ENCODE peak calls at places on chromosomes 2 and 18, in six cellular contexts. T, C, O, X, V and P are unnamed samples.

GRCh38 chr2:24822049-24822706 is 29.0 kb downstream of the CENPO start:
- DNase-seq in O (no peak), V (peak), C (no peak), X (no peak), T (no peak), P (peak)

GRCh38 chr2:119730598-119731278 is 29.0 kb upstream of the PTPN4 start:
- DNase-seq in V (no peak), X (no peak), T (no peak), C (no peak), O (no peak), P (peak)

GRCh38 chr2:10914272-10914693 is 2.5 kb downstream of the KCNF1 start:
- DNase-seq in V (no peak), C (no peak), O (peak), T (no peak), X (no peak), P (peak)

GRCh38 chr18:60649816-60650215 is 277.2 kb upstream of the MC4R start:
- DNase-seq in T (no peak), V (no peak), X (no peak), C (no peak), O (no peak), P (no peak)

GRCh38 chr2:79630060-79630459 is 117.2 kb downstream of the CTNNA2 start:
- DNase-seq in X (no peak), C (no peak), V (no peak), T (no peak), O (no peak), P (peak)

GRCh38 chr2:16154501-16155280 is 214.3 kb downstream of the MYCN start:
- DNase-seq in X (no peak), C (no peak), O (no peak), T (no peak), V (no peak), P (no peak)

GRCh38 chr2:70894765-70895164 is 40.9 kb upstream of the ATP6V1B1 start:
- DNase-seq in X (no peak), C (no peak), O (no peak), T (no peak), V (no peak), P (no peak)

GRCh38 chr18:24138884-24139616 is at the start of gene CABYR:
- DNase-seq in C (peak), V (peak), T (peak), O (peak), X (peak), P (peak)

GRCh38 chr2:197239434-197239833 is 71.1 kb downstream of the ANKRD44 start:
- DNase-seq in C (no peak), T (no peak), O (peak), X (no peak), V (no peak), P (no peak)

GRCh38 chr2:66890286-66890812 is 455.4 kb downstream of the MEIS1 start:
- DNase-seq in X (no peak), T (no peak), C (peak), V (no peak), O (no peak), P (no peak)

GRCh38 chr18:10122116-10122515 is 208.3 kb downstream of the VAPA start:
- DNase-seq in V (no peak), O (peak), X (no peak), T (no peak), C (peak), P (no peak)

GRCh38 chr18:49878996-49879585 is 65.8 kb upstream of the ACAA2 start:
- DNase-seq in T (no peak), O (no peak), C (no peak), X (no peak), V (no peak), P (no peak)

GRCh38 chr2:144430722-144431163 is 89.2 kb downstream of the ZEB2 start:
- DNase-seq in C (peak), T (no peak), V (no peak), X (no peak), O (peak), P (no peak)

GRCh38 chr2:235381261-235381912 is 112.5 kb upstream of the AGAP1 start:
- DNase-seq in X (no peak), T (no peak), C (peak), O (no peak), V (no peak), P (no peak)

GRCh38 chr2:102509749-102510148 is 36.7 kb downstream of the SLC9A4 start:
- DNase-seq in V (no peak), T (no peak), O (no peak), C (peak), X (no peak), P (no peak)

GRCh38 chr2:43358688-43359201 is 132.3 kb upstream of the ZFP36L2 start:
- DNase-seq in V (no peak), C (peak), X (no peak), O (no peak), T (no peak), P (no peak)

DNA sequence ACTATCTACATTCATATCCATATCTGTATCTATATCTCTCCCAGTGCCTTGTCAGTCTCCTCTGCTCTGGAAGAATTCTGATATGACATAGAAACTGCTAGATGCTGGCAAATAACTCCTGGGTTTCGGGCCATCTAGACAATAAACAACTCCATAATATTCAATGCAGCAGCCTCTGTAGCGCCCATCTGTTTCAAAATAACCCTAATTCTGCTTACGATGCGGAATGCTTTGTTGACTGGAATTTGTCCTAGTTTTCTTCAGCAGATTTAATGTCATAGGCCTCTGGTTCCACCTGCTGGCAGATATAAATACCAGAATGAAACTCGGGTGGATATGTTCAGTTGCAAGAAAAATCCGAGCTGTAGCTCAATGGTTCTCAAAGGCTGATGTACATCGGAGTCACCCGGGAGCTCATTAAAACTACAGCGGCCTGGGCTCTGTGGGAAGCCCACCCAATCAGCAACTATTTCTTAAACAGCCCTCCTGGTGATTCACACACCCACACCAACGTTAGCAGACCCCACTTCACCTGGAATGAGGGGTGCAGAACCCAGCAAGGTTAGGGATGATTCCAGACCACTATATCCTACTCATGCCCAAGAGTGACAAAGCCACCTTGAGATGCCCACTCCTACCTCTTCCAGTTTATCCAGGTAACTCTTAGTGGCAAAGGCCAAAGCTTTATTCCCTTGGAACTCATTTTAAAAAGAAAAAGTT is 149.5 kb downstream of the RHBDD1 start:
- DNase-seq in C (peak), O (peak), V (no peak), T (peak), X (peak), P (no peak)
- H4K91ac ChIP-seq in C (no peak), O (no peak), V (no peak), T (no peak), X (no peak), P (no peak)

DNA sequence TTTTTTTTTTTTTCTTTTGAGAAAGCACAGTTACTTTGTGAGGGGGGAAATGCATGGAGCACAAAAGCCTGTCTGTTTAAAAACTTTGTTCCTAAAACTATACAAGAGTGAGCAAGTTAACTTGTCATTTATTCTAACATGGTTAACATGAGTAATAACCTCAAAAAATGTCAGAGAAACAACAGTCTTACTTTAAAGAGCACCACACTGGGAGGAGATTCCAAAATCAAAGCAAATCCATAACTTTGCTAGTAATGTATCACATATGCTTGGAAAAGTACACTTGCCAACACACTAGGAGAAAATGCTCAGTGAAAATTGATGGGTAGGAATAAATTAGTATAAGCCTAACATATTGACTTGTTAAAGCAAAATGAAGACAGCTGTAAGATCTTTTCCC is 157.1 kb downstream of the PRPF40A start:
- DNase-seq in T (no peak), V (no peak), X (no peak), O (no peak), C (peak), P (no peak)
- H4K91ac ChIP-seq in T (no peak), V (no peak), X (no peak), O (no peak), C (no peak), P (no peak)

DNA sequence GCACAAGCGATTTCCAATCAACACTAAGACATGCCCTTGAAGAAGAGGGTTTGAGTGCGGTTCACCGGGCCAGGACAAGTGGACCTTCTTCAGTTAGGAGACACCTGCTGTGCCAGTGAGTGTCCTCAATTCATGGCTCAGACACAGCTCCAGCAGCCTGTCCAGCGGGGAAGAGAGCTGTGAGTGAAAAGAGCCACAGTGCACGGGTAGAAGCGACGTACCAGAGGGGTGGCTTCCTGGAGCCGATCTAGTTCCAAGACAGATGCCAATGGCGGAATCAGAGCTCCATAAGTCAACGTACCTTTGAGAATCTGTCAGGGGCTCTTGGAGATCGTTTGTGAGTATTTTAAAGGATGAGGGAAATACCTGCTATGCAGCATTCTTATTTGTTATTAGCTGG is 119.9 kb upstream of the SALL3 start:
- DNase-seq in X (no peak), O (no peak), C (no peak), T (no peak), V (no peak), P (no peak)
- H4K91ac ChIP-seq in X (no peak), O (no peak), C (no peak), T (no peak), V (no peak), P (no peak)

GRCh38 chr2:74462786-74463105 is 2.4 kb downstream of the MOGS start:
- DNase-seq in T (no peak), V (no peak), C (no peak), X (no peak), O (no peak), P (no peak)

GRCh38 chr2:74459377-74460118 is 1.3 kb downstream of the WBP1 start:
- DNase-seq in V (no peak), C (no peak), X (no peak), O (no peak), T (no peak), P (no peak)

GRCh38 chr2:74464406-74464805 is 776 bp downstream of the MOGS start:
- DNase-seq in C (no peak), X (no peak), V (no peak), O (no peak), T (no peak), P (no peak)

GRCh38 chr2:74461187-74462053 is 3.2 kb downstream of the WBP1 start:
- DNase-seq in C (no peak), O (no peak), X (no peak), T (no peak), V (no peak), P (peak)

DNA sequence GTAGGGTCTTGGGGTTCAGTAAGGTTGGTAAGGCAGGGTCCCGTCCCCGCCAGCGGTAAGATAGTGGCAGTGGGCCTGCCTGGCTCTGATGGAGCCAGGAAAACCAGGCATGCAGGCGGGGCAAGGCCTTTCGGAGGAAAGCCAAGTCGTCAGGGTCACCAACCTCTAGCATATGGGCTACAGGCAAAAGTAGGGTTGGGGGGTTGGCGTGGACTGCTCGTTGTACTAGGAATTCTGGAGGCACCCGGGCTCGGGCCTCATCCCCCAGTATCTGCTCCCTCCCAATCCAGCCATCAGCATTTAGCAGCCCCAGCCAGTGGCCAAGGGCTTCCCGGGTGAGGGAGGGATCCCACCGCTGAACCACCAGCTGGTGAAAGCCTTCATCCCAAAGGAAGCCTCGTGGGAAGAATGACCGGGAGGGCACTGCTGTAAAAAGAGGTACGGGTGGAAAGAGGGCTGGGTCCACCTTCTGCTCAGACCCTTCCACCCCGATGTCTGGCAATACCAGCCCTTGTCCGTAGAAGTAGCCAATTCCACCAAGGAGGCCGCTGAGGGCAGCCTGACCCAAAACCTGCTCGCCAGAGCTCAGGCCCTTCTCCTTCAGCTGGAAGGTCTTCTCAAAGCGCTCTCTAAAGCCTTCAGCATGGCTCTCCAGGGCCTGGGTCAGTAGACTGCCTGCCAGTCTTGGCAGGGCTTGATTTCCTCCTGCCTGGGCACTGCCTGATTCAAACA is 3.0 kb downstream of the MOGS start:
- DNase-seq in T (no peak), X (no peak), C (no peak), V (no peak), O (no peak), P (no peak)
- H4K91ac ChIP-seq in T (no peak), X (no peak), C (no peak), V (no peak), O (no peak), P (no peak)

DNA sequence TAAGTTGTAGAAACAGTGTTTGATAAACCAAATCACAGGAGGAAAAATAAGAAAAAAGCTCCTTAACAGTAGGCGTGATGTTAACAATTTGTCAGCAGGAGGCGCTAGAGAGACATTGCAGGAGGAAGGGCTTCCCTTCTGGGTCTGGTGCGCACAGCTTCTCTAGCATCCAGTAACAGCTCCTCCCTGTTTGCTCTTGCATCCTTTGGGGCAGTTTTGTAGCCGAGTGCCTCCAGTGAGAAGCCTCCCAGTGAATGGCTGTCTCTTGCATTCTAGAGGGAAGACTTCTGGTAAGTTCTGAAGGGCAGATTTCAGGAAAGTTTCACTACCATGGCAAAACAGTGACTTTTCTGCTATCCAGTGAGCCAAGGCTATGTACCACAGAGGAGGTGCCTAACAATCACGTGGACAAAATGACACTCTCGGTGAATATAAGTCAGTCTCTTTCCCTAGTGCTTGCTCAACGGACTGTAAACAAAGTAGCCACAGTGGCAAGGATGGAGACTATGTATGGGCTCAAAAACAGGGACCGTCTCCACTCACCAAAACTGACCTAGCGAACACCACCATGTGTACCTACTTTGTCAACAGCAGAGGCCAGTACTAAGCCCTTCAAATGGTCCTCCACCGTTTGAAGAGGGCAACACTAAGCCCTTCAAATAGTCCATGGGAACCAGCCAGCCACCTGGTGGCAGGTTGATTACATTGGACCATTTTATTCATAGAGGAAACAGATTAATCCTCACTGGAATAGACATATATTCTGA is 9.6 kb upstream of the ZNF396 start:
- DNase-seq in C (peak), O (peak), X (peak), T (peak), V (peak), P (peak)
- H4K91ac ChIP-seq in C (no peak), O (no peak), X (no peak), T (no peak), V (no peak), P (no peak)

DNA sequence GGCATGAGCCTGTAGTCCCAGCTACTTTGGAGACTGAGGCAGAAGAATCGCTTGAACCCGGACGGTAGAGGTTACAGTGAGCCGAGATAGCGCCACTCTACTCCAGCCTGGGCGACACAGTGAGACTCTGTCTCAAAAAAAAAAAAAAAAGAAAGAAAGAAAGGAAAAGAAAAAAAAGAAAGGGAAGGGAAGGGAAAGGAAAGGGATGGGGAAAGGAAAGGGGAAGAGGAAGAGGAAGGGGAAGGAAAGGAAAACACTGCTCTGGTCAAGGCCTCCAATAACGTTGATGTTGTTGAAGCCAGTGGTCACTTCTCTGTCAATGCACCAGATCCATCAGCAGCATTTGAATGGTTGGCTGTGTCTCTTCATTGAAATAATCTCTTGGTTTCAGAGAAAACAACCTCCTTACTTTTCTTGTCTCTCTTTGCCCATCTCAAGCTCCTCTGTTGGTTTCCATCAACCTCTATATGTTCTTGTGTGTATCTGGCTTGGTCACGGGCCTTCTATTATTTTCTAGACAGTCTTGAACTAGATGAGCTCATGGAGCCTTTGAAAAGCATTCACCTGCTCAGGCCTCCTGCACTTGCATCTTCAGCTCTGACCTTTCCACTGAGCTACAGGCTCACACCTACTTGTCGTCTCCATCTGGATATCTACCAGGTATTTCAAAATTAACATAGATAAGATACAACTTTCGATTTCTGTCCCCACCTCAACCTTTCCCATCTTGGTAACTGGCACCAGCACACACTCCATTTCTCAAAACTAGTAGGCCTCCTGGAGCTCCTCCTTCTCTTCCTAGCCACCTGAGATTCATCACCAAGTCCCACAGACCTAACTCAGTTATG is 69.4 kb upstream of the LAPTM4A start:
- DNase-seq in V (no peak), T (no peak), X (no peak), C (no peak), O (no peak), P (no peak)
- H4K91ac ChIP-seq in V (no peak), T (no peak), X (no peak), C (no peak), O (no peak), P (no peak)

GRCh38 chr2:134716716-134717585 is 1.8 kb downstream of the TMEM163 start:
- DNase-seq in X (no peak), T (no peak), V (no peak), O (no peak), C (no peak), P (no peak)

GRCh38 chr2:134715932-134716643 is 2.7 kb downstream of the TMEM163 start:
- DNase-seq in X (no peak), O (no peak), T (no peak), C (no peak), V (no peak), P (no peak)

GRCh38 chr2:134718956-134719814 is at the start of gene TMEM163:
- DNase-seq in C (no peak), O (no peak), X (no peak), V (no peak), T (peak), P (peak)

GRCh38 chr2:134718095-134718955 is 475 bp downstream of the TMEM163 start:
- DNase-seq in C (no peak), X (no peak), T (peak), V (no peak), O (no peak), P (peak)

GRCh38 chr2:134717706-134718094 is 1.1 kb downstream of the TMEM163 start:
- DNase-seq in T (peak), O (no peak), C (no peak), V (no peak), X (no peak), P (peak)
- H4K91ac ChIP-seq in T (no peak), O (no peak), C (no peak), V (no peak), X (no peak), P (no peak)

GRCh38 chr2:222959358-222959757 is 92.6 kb upstream of the KCNE4 start:
- DNase-seq in O (peak), T (no peak), X (peak), C (peak), V (peak), P (peak)

GRCh38 chr2:222964632-222965031 is 87.4 kb upstream of the KCNE4 start:
- DNase-seq in X (peak), T (no peak), V (no peak), O (no peak), C (no peak), P (no peak)

GRCh38 chr2:222965555-222965954 is 86.4 kb upstream of the KCNE4 start:
- DNase-seq in V (no peak), C (no peak), X (no peak), T (no peak), O (no peak), P (no peak)

DNA sequence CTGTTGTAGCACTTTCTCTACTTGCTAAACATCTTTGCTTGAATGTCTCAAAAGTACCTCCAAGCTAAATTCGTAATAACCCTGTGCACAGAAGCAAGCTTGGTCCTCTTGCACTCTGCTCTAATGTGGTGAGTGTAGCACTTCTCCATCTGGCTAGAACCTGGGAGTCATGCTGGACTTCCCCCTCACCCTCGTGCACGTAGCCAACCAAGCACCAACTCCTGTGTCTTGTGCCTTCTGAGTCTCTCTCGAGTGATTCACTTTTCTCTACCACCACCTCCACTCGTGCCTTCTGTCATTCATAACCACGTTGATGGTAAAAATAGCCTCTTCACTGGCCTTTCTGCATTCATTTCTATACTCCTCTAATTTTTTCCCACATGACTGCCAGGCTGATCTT is 91.9 kb upstream of the KCNE4 start:
- DNase-seq in T (no peak), V (no peak), X (peak), O (no peak), C (peak), P (no peak)
- H4K91ac ChIP-seq in T (no peak), V (no peak), X (peak), O (no peak), C (peak), P (no peak)